ENCODE peak calls at places on chromosomes 2 and 18, in five cellular contexts. One of them, this sample, is unnamed.

GRCh38 chr2:26696352-26696816 is 3.9 kb downstream of the KCNK3 start:
- DNase-seq in trophoblast cell: no peak
- DNase-seq in Right ventricle myocardium superior: no peak
- DNase-seq in HTR-8/SVneo: peak
- DNase-seq in choroid plexus epithelial cell: peak
- DNase-seq in this sample: no peak

GRCh38 chr2:9244985-9245544 is 38.5 kb downstream of the ASAP2 start:
- DNase-seq in trophoblast cell: no peak
- DNase-seq in Right ventricle myocardium superior: no peak
- DNase-seq in HTR-8/SVneo: no peak
- DNase-seq in choroid plexus epithelial cell: no peak
- DNase-seq in this sample: no peak

GRCh38 chr2:20436716-20437470 is 10.0 kb upstream of the RHOB start:
- DNase-seq in trophoblast cell: no peak
- DNase-seq in Right ventricle myocardium superior: no peak
- DNase-seq in HTR-8/SVneo: no peak
- DNase-seq in choroid plexus epithelial cell: no peak
- DNase-seq in this sample: no peak

GRCh38 chr2:61770298-61770697 is 83.6 kb downstream of the FAM161A start:
- DNase-seq in trophoblast cell: no peak
- DNase-seq in Right ventricle myocardium superior: no peak
- DNase-seq in HTR-8/SVneo: no peak
- DNase-seq in choroid plexus epithelial cell: no peak
- DNase-seq in this sample: no peak

GRCh38 chr2:191322838-191323506 is 77.8 kb downstream of the MYO1B start:
- DNase-seq in trophoblast cell: peak
- DNase-seq in Right ventricle myocardium superior: no peak
- DNase-seq in HTR-8/SVneo: no peak
- DNase-seq in choroid plexus epithelial cell: peak
- DNase-seq in this sample: no peak

GRCh38 chr2:191374366-191374765 is 129.2 kb downstream of the MYO1B start:
- DNase-seq in trophoblast cell: no peak
- DNase-seq in Right ventricle myocardium superior: no peak
- DNase-seq in HTR-8/SVneo: no peak
- DNase-seq in choroid plexus epithelial cell: no peak
- DNase-seq in this sample: no peak

GRCh38 chr2:204950695-204951094 is 405.4 kb downstream of the PARD3B start:
- DNase-seq in trophoblast cell: no peak
- DNase-seq in Right ventricle myocardium superior: no peak
- DNase-seq in HTR-8/SVneo: peak
- DNase-seq in choroid plexus epithelial cell: peak
- DNase-seq in this sample: no peak

GRCh38 chr2:181656450-181657261 is at the start of gene CERKL:
- DNase-seq in trophoblast cell: peak
- DNase-seq in Right ventricle myocardium superior: peak
- DNase-seq in HTR-8/SVneo: peak
- DNase-seq in choroid plexus epithelial cell: no peak
- DNase-seq in this sample: peak

GRCh38 chr18:55779461-55779710 is 191.4 kb upstream of the TCF4 start:
- DNase-seq in trophoblast cell: no peak
- DNase-seq in Right ventricle myocardium superior: no peak
- DNase-seq in HTR-8/SVneo: no peak
- DNase-seq in choroid plexus epithelial cell: no peak
- DNase-seq in this sample: peak

GRCh38 chr2:78978340-78978739 is 47.2 kb upstream of the REG3G start:
- DNase-seq in trophoblast cell: no peak
- DNase-seq in Right ventricle myocardium superior: no peak
- DNase-seq in HTR-8/SVneo: no peak
- DNase-seq in choroid plexus epithelial cell: no peak
- DNase-seq in this sample: no peak

GRCh38 chr18:29160123-29160522 is 983.2 kb upstream of the CDH2 start:
- DNase-seq in trophoblast cell: no peak
- DNase-seq in Right ventricle myocardium superior: no peak
- DNase-seq in HTR-8/SVneo: no peak
- DNase-seq in choroid plexus epithelial cell: no peak
- DNase-seq in this sample: no peak

GRCh38 chr2:224650815-224651439 is 65.2 kb downstream of the CCDC195 start:
- DNase-seq in trophoblast cell: peak
- DNase-seq in Right ventricle myocardium superior: no peak
- DNase-seq in HTR-8/SVneo: peak
- DNase-seq in choroid plexus epithelial cell: peak
- DNase-seq in this sample: no peak

GRCh38 chr2:85132392-85132791 is 800 bp upstream of the TCF7L1 start:
- DNase-seq in trophoblast cell: peak
- DNase-seq in Right ventricle myocardium superior: peak
- DNase-seq in HTR-8/SVneo: no peak
- DNase-seq in choroid plexus epithelial cell: no peak
- DNase-seq in this sample: no peak

GRCh38 chr2:107592225-107592624 is 234.5 kb upstream of the RGPD4 start:
- DNase-seq in trophoblast cell: no peak
- DNase-seq in Right ventricle myocardium superior: no peak
- DNase-seq in HTR-8/SVneo: no peak
- DNase-seq in choroid plexus epithelial cell: no peak
- DNase-seq in this sample: no peak

GRCh38 chr18:77062518-77063003 is 70.0 kb downstream of the MBP start:
- DNase-seq in trophoblast cell: peak
- DNase-seq in Right ventricle myocardium superior: no peak
- DNase-seq in HTR-8/SVneo: no peak
- DNase-seq in choroid plexus epithelial cell: peak
- DNase-seq in this sample: no peak

GRCh38 chr2:740446-741293 is 63.5 kb upstream of the TMEM18 start:
- DNase-seq in trophoblast cell: peak
- DNase-seq in Right ventricle myocardium superior: peak
- DNase-seq in HTR-8/SVneo: peak
- DNase-seq in choroid plexus epithelial cell: peak
- DNase-seq in this sample: peak

GRCh38 chr18:25409971-25410370 is 58.0 kb upstream of the ZNF521 start:
- DNase-seq in trophoblast cell: no peak
- DNase-seq in Right ventricle myocardium superior: no peak
- DNase-seq in HTR-8/SVneo: no peak
- DNase-seq in choroid plexus epithelial cell: no peak
- DNase-seq in this sample: no peak

GRCh38 chr18:56952026-56952425 is 194.9 kb upstream of the BOD1L2 start:
- DNase-seq in trophoblast cell: no peak
- DNase-seq in Right ventricle myocardium superior: no peak
- DNase-seq in HTR-8/SVneo: no peak
- DNase-seq in choroid plexus epithelial cell: no peak
- DNase-seq in this sample: no peak

GRCh38 chr2:82199493-82199852 is 1894.9 kb upstream of the LRRTM1 start:
- DNase-seq in trophoblast cell: no peak
- DNase-seq in Right ventricle myocardium superior: no peak
- DNase-seq in HTR-8/SVneo: no peak
- DNase-seq in choroid plexus epithelial cell: no peak
- DNase-seq in this sample: no peak

GRCh38 chr2:154307007-154307406 is 391.5 kb upstream of the KCNJ3 start:
- DNase-seq in trophoblast cell: no peak
- DNase-seq in Right ventricle myocardium superior: no peak
- DNase-seq in HTR-8/SVneo: no peak
- DNase-seq in choroid plexus epithelial cell: no peak
- DNase-seq in this sample: no peak